ENCODE peak calls at places on chromosome 13, in five cellular contexts. B, M, F, I and H are unnamed samples.

GRCh38 chr13:99477493-99477892 is 23.8 kb upstream of the TM9SF2 start:
- DNase-seq in M (no peak), F (no peak), B (no peak), I (no peak), H (no peak)

GRCh38 chr13:27660511-27660910 is 38.8 kb downstream of the POLR1D start:
- DNase-seq in M (no peak), I (no peak), B (no peak), F (no peak), H (no peak)

GRCh38 chr13:47299316-47299715 is 402.5 kb upstream of the HTR2A start:
- DNase-seq in I (peak), F (no peak), B (no peak), M (peak), H (no peak)

GRCh38 chr13:72062566-72062965 is 195.6 kb upstream of the DACH1 start:
- DNase-seq in M (no peak), F (peak), I (no peak), B (no peak), H (no peak)

GRCh38 chr13:110592670-110593069 is 22.7 kb upstream of the NAXD start:
- DNase-seq in I (peak), F (no peak), B (no peak), M (peak), H (no peak)

GRCh38 chr13:79530270-79530669 is 49.3 kb downstream of the NDFIP2 start:
- DNase-seq in M (no peak), I (no peak), B (no peak), F (no peak), H (no peak)

GRCh38 chr13:28347456-28348371 is 147.2 kb downstream of the FLT1 start:
- DNase-seq in B (no peak), M (no peak), I (peak), F (no peak), H (no peak)

GRCh38 chr13:44326961-44327360 is 46.7 kb upstream of the SERP2 start:
- DNase-seq in B (no peak), M (no peak), I (no peak), F (no peak), H (no peak)

GRCh38 chr13:44004881-44005280 is 125.2 kb downstream of the LACC1 start:
- DNase-seq in M (peak), F (no peak), I (peak), B (no peak), H (no peak)

GRCh38 chr13:107681611-107682010 is 533.7 kb downstream of the LIG4 start:
- DNase-seq in M (no peak), B (no peak), F (no peak), I (no peak), H (no peak)

GRCh38 chr13:74173822-74174221 is 39.6 kb upstream of the KLF12 start:
- DNase-seq in I (no peak), F (no peak), B (no peak), M (no peak), H (no peak)

GRCh38 chr13:110449225-110450015 is 112.1 kb downstream of the RAB20 start:
- DNase-seq in I (no peak), F (no peak), M (no peak), B (no peak), H (no peak)

GRCh38 chr13:30334663-30335386 is 27.5 kb upstream of the KATNAL1 start:
- DNase-seq in F (peak), M (peak), B (no peak), I (no peak), H (no peak)

GRCh38 chr13:33403807-33404362 is 118.3 kb upstream of the STARD13 start:
- DNase-seq in B (no peak), F (no peak), M (no peak), I (no peak), H (no peak)

GRCh38 chr13:36685912-36686311 is 12.1 kb downstream of the SERTM1 start:
- DNase-seq in B (no peak), F (no peak), I (peak), M (peak), H (no peak)

GRCh38 chr13:59750860-59751259 is 412.9 kb downstream of the DIAPH3 start:
- DNase-seq in F (no peak), I (peak), M (peak), B (no peak), H (no peak)

GRCh38 chr13:45950343-45950995 is 98.9 kb upstream of the SIAH3 start:
- DNase-seq in B (no peak), I (peak), F (no peak), M (peak), H (no peak)

GRCh38 chr13:113758651-113759524 is at the start of gene TMEM255B:
- DNase-seq in M (peak), I (peak), F (peak), B (peak), H (peak)

GRCh38 chr13:111341886-111342285 is 21.4 kb downstream of the TEX29 start:
- DNase-seq in B (no peak), I (no peak), F (no peak), M (no peak), H (no peak)